ENCODE peak calls at places on chromosomes 16 and 17, in four cellular contexts. B, G, X and L are unnamed samples.

GRCh38 chr17:40791808-40792436 is 7.8 kb downstream of the KRT28 start:
- DNase-seq in B (peak), G (no peak), X (peak), L (no peak)

GRCh38 chr16:10495031-10495345 is 85.4 kb downstream of the EMP2 start:
- DNase-seq in B (no peak), G (no peak), X (no peak), L (no peak)

GRCh38 chr16:89549007-89549700 is 11.3 kb upstream of the RPL13 start:
- DNase-seq in B (no peak), G (no peak), X (no peak), L (no peak)

GRCh38 chr16:84687715-84688114 is 12.1 kb upstream of the USP10 start:
- DNase-seq in B (peak), G (no peak), X (no peak), L (peak)

GRCh38 chr17:33854596-33854995 is 400.5 kb upstream of the CCL2 start:
- DNase-seq in B (no peak), G (no peak), X (no peak), L (no peak)

GRCh38 chr17:42675348-42675983 is 1.3 kb downstream of the PLEKHH3 start:
- DNase-seq in B (no peak), G (no peak), X (no peak), L (no peak)

GRCh38 chr17:77675411-77675810 is 283.1 kb upstream of the TNRC6C start:
- DNase-seq in B (no peak), G (no peak), X (no peak), L (no peak)

GRCh38 chr17:16190703-16191360 is 24.5 kb downstream of the NCOR1 start:
- DNase-seq in B (no peak), G (no peak), X (no peak), L (no peak)

GRCh38 chr16:7085776-7086175 is 246.9 kb upstream of the RBFOX1 start:
- DNase-seq in B (no peak), G (no peak), X (no peak), L (no peak)

GRCh38 chr17:61124562-61124961 is 275.1 kb upstream of the TBX2 start:
- DNase-seq in B (no peak), G (no peak), X (no peak), L (no peak)

GRCh38 chr17:44130693-44131349 is 7.4 kb upstream of the HDAC5 start:
- DNase-seq in B (no peak), G (no peak), X (no peak), L (no peak)